ENCODE peak calls at places on chromosomes 4 and X, in seven cellular contexts. D is neural progenitor cell, A is right cardiac atrium, I is endothelial cell of umbilical vein, F is AG09309, R is activated B cell treated with CpG ODN at 0.5 μM for 24 hours, O is mammary epithelial cell. S is an unnamed sample.

GRCh38 chr4:151446208-151446607 is 37.2 kb downstream of the FHIP1A start:
- DNase-seq in D (no peak), A (no peak), I (no peak), F (no peak), R (no peak), O (no peak), S (no peak)

GRCh38 chr4:74615411-74615810 is 170.5 kb downstream of the AREG start:
- DNase-seq in D (no peak), A (no peak), I (no peak), F (no peak), R (no peak), O (no peak), S (no peak)

GRCh38 chr4:6986067-6986780 is 56.9 kb upstream of the TADA2B start:
- DNase-seq in D (peak; percentile 69), A (peak; percentile 71), I (peak; percentile 73), F (no peak), R (no peak), O (peak; percentile 26), S (no peak)

GRCh38 chr4:138911903-138912713 is 103.5 kb upstream of the NOCT start:
- DNase-seq in D (no peak), A (peak; percentile 67), I (no peak), F (no peak), R (no peak), O (peak; percentile 14), S (no peak)

GRCh38 chr4:53781614-53782467 is 190.6 kb upstream of the LNX1 start:
- DNase-seq in D (no peak), A (no peak), I (peak; percentile 26), F (no peak), R (no peak), O (no peak), S (peak; percentile 14)

GRCh38 chr4:108060164-108060563 is 70.5 kb downstream of the HADH start:
- DNase-seq in D (peak; percentile 32), A (no peak), I (no peak), F (peak; percentile 16), R (no peak), O (peak; percentile 22), S (peak; percentile 25)

GRCh38 chr4:54625391-54625790 is 32.4 kb upstream of the KIT start:
- DNase-seq in D (no peak), A (no peak), I (peak; percentile 39), F (peak; percentile 16), R (no peak), O (no peak), S (no peak)

GRCh38 chrX:46587753-46588171 is 14.2 kb downstream of the CHST7 start:
- DNase-seq in D (no peak), A (no peak), I (peak; percentile 81), F (no peak), R (no peak), O (no peak), S (no peak)

GRCh38 chrX:136207546-136207945 is 43.7 kb downstream of the MAP7D3 start:
- DNase-seq in D (no peak), A (no peak), I (no peak), F (no peak), R (no peak), O (no peak), S (no peak)

GRCh38 chr4:6257243-6258025 is 12.2 kb upstream of the WFS1 start:
- DNase-seq in D (peak; percentile 34), A (no peak), I (peak; percentile 50), F (no peak), R (no peak), O (no peak), S (no peak)

GRCh38 chrX:82757614-82758013 is 750.5 kb upstream of the POU3F4 start:
- DNase-seq in D (no peak), A (no peak), I (no peak), F (no peak), R (no peak), O (peak; percentile 16), S (no peak)

GRCh38 chr4:37953620-37954325 is 6.4 kb upstream of the PTTG2 start:
- DNase-seq in D (no peak), A (no peak), I (no peak), F (no peak), R (no peak), O (no peak), S (no peak)

GRCh38 chr4:176377705-176378302 is 58.0 kb downstream of the SPCS3 start:
- DNase-seq in D (no peak), A (no peak), I (peak; percentile 39), F (no peak), R (no peak), O (peak; percentile 41), S (peak; percentile 32)

GRCh38 chr4:143626134-143626859 is 74.2 kb downstream of the FREM3 start:
- DNase-seq in D (no peak), A (peak; percentile 92), I (peak; percentile 79), F (no peak), R (no peak), O (no peak), S (no peak)

GRCh38 chrX:100677616-100678181 is 33.7 kb downstream of the SRPX2 start:
- DNase-seq in D (no peak), A (no peak), I (no peak), F (no peak), R (no peak), O (peak; percentile 43), S (no peak)

GRCh38 chrX:39601193-39602085 is 496.3 kb downstream of the BCOR start:
- DNase-seq in D (no peak), A (no peak), I (no peak), F (no peak), R (no peak), O (no peak), S (no peak)

GRCh38 chrX:916235-916609 is 285.6 kb downstream of the SHOX start:
- DNase-seq in D (no peak), A (no peak), I (no peak), F (no peak), R (no peak), O (no peak), S (no peak)

GRCh38 chrX:40096395-40097091 is 1.2 kb downstream of the BCOR start:
- DNase-seq in D (peak; percentile 61), A (peak; percentile 78), I (peak; percentile 54), F (no peak), R (peak; percentile 57), O (peak; percentile 41), S (no peak)

GRCh38 chr4:186144180-186144579 is 39.7 kb downstream of the FAM149A start:
- DNase-seq in D (peak; percentile 55), A (peak; percentile 69), I (peak; percentile 11), F (no peak), R (no peak), O (peak; percentile 29), S (no peak)